ENCODE peak calls at places on chromosome 17, in four cellular contexts. One of them, this sample, is unnamed.
A peak's percentile ranks its signal among the peaks of the same experiment; 100 is the strongest.

GRCh38 chr17:9242497-9242881 is 221.2 kb downstream of the NTN1 start:
- DNase-seq in prostate gland: no peak
- DNase-seq in GM23338: no peak
- DNase-seq in heart right ventricle: no peak
- DNase-seq in this sample: no peak

GRCh38 chr17:30153463-30153862 is 36.8 kb downstream of the NSRP1 start:
- DNase-seq in prostate gland: no peak
- DNase-seq in GM23338: no peak
- DNase-seq in heart right ventricle: no peak
- DNase-seq in this sample: no peak

GRCh38 chr17:60141111-60142018 is 8.4 kb upstream of the CA4 start:
- DNase-seq in prostate gland: no peak
- DNase-seq in GM23338: peak; percentile 50
- DNase-seq in heart right ventricle: no peak
- DNase-seq in this sample: no peak

GRCh38 chr17:8188408-8188839 is 1.6 kb downstream of the BORCS6 start:
- DNase-seq in prostate gland: no peak
- DNase-seq in GM23338: no peak
- DNase-seq in heart right ventricle: no peak
- DNase-seq in this sample: no peak

GRCh38 chr17:48351916-48352332 is 78.1 kb downstream of the SKAP1 start:
- DNase-seq in prostate gland: no peak
- DNase-seq in GM23338: peak; percentile 53
- DNase-seq in heart right ventricle: no peak
- DNase-seq in this sample: peak; percentile 32

GRCh38 chr17:80717661-80718060 is 173.0 kb downstream of the RPTOR start:
- DNase-seq in prostate gland: no peak
- DNase-seq in GM23338: no peak
- DNase-seq in heart right ventricle: no peak
- DNase-seq in this sample: no peak

GRCh38 chr17:59725691-59726090 is 18.2 kb downstream of the VMP1 start:
- DNase-seq in prostate gland: no peak
- DNase-seq in GM23338: no peak
- DNase-seq in heart right ventricle: no peak
- DNase-seq in this sample: no peak

GRCh38 chr17:13550291-13550690 is 51.4 kb downstream of the HS3ST3A1 start:
- DNase-seq in prostate gland: no peak
- DNase-seq in GM23338: no peak
- DNase-seq in heart right ventricle: no peak
- DNase-seq in this sample: no peak

GRCh38 chr17:16932611-16933010 is 39.3 kb downstream of the TNFRSF13B start:
- DNase-seq in prostate gland: no peak
- DNase-seq in GM23338: no peak
- DNase-seq in heart right ventricle: no peak
- DNase-seq in this sample: no peak

GRCh38 chr17:15945493-15946209 is 721 bp downstream of the ADORA2B start:
- DNase-seq in prostate gland: no peak
- DNase-seq in GM23338: peak; percentile 36
- DNase-seq in heart right ventricle: peak; percentile 26
- DNase-seq in this sample: peak; percentile 33

GRCh38 chr17:40015005-40015997 is at the start of gene CSF3:
- DNase-seq in prostate gland: no peak
- DNase-seq in GM23338: no peak
- DNase-seq in heart right ventricle: no peak
- DNase-seq in this sample: no peak

GRCh38 chr17:32491371-32492280 is 4.8 kb downstream of the CDK5R1 start:
- DNase-seq in prostate gland: no peak
- DNase-seq in GM23338: no peak
- DNase-seq in heart right ventricle: no peak
- DNase-seq in this sample: no peak

GRCh38 chr17:70110443-70110880 is 35.4 kb downstream of the KCNJ16 start:
- DNase-seq in prostate gland: no peak
- DNase-seq in GM23338: no peak
- DNase-seq in heart right ventricle: no peak
- DNase-seq in this sample: no peak

GRCh38 chr17:55825213-55825612 is 74.4 kb downstream of the PCTP start:
- DNase-seq in prostate gland: no peak
- DNase-seq in GM23338: peak; percentile 56
- DNase-seq in heart right ventricle: no peak
- DNase-seq in this sample: peak; percentile 16

GRCh38 chr17:4583796-4584124 is 569 bp upstream of the SMTNL2 start:
- DNase-seq in prostate gland: no peak
- DNase-seq in GM23338: peak; percentile 74
- DNase-seq in heart right ventricle: no peak
- DNase-seq in this sample: no peak

GRCh38 chr17:12047977-12048376 is 27.3 kb downstream of the MAP2K4 start:
- DNase-seq in prostate gland: no peak
- DNase-seq in GM23338: no peak
- DNase-seq in heart right ventricle: no peak
- DNase-seq in this sample: no peak

GRCh38 chr17:1125775-1126120 is 54.0 kb downstream of the ABR start:
- DNase-seq in prostate gland: no peak
- DNase-seq in GM23338: no peak
- DNase-seq in heart right ventricle: no peak
- DNase-seq in this sample: no peak

GRCh38 chr17:7668482-7668881 is 17.8 kb downstream of the ATP1B2 start:
- DNase-seq in prostate gland: no peak
- DNase-seq in GM23338: no peak
- DNase-seq in heart right ventricle: no peak
- DNase-seq in this sample: no peak

GRCh38 chr17:60231234-60231633 is 81.5 kb downstream of the CA4 start:
- DNase-seq in prostate gland: no peak
- DNase-seq in GM23338: peak; percentile 30
- DNase-seq in heart right ventricle: no peak
- DNase-seq in this sample: peak; percentile 8

GRCh38 chr17:77287432-77288068 is 146.8 kb downstream of the SEC14L1 start:
- DNase-seq in prostate gland: peak; percentile 87
- DNase-seq in GM23338: peak; percentile 49
- DNase-seq in heart right ventricle: peak; percentile 54
- DNase-seq in this sample: peak; percentile 79

GRCh38 chr17:45200701-45201100 is 21.0 kb upstream of the FMNL1 start:
- DNase-seq in prostate gland: no peak
- DNase-seq in GM23338: peak; percentile 71
- DNase-seq in heart right ventricle: no peak
- DNase-seq in this sample: no peak

GRCh38 chr17:76716834-76717205 is 6.1 kb upstream of the MXRA7 start:
- DNase-seq in prostate gland: no peak
- DNase-seq in GM23338: no peak
- DNase-seq in heart right ventricle: no peak
- DNase-seq in this sample: no peak

GRCh38 chr17:52505601-52506000 is 347.1 kb upstream of the CA10 start:
- DNase-seq in prostate gland: no peak
- DNase-seq in GM23338: no peak
- DNase-seq in heart right ventricle: no peak
- DNase-seq in this sample: peak; percentile 3

GRCh38 chr17:14359251-14359939 is 58.5 kb downstream of the HS3ST3B1 start:
- DNase-seq in prostate gland: no peak
- DNase-seq in GM23338: no peak
- DNase-seq in heart right ventricle: no peak
- DNase-seq in this sample: no peak

GRCh38 chr17:30211371-30211770 is 24.1 kb downstream of the SLC6A4 start:
- DNase-seq in prostate gland: no peak
- DNase-seq in GM23338: no peak
- DNase-seq in heart right ventricle: no peak
- DNase-seq in this sample: no peak

GRCh38 chr17:81040791-81041337 is 5.9 kb downstream of the BAIAP2 start:
- DNase-seq in prostate gland: no peak
- DNase-seq in GM23338: peak; percentile 82
- DNase-seq in heart right ventricle: no peak
- DNase-seq in this sample: no peak

GRCh38 chr17:80655588-80655987 is 111.0 kb downstream of the RPTOR start:
- DNase-seq in prostate gland: no peak
- DNase-seq in GM23338: no peak
- DNase-seq in heart right ventricle: no peak
- DNase-seq in this sample: no peak

GRCh38 chr17:21291357-21291756 is 6.8 kb downstream of the MAP2K3 start:
- DNase-seq in prostate gland: no peak
- DNase-seq in GM23338: no peak
- DNase-seq in heart right ventricle: no peak
- DNase-seq in this sample: no peak

GRCh38 chr17:21287703-21288449 is 3.4 kb downstream of the MAP2K3 start:
- DNase-seq in prostate gland: peak; percentile 94
- DNase-seq in GM23338: no peak
- DNase-seq in heart right ventricle: peak; percentile 95
- DNase-seq in this sample: peak; percentile 91

GRCh38 chr17:21288581-21289017 is 4.1 kb downstream of the MAP2K3 start:
- DNase-seq in prostate gland: no peak
- DNase-seq in GM23338: no peak
- DNase-seq in heart right ventricle: no peak
- DNase-seq in this sample: no peak

GRCh38 chr17:21289902-21290571 is 5.5 kb downstream of the MAP2K3 start:
- DNase-seq in prostate gland: no peak
- DNase-seq in GM23338: no peak
- DNase-seq in heart right ventricle: peak; percentile 83
- DNase-seq in this sample: no peak

DNA sequence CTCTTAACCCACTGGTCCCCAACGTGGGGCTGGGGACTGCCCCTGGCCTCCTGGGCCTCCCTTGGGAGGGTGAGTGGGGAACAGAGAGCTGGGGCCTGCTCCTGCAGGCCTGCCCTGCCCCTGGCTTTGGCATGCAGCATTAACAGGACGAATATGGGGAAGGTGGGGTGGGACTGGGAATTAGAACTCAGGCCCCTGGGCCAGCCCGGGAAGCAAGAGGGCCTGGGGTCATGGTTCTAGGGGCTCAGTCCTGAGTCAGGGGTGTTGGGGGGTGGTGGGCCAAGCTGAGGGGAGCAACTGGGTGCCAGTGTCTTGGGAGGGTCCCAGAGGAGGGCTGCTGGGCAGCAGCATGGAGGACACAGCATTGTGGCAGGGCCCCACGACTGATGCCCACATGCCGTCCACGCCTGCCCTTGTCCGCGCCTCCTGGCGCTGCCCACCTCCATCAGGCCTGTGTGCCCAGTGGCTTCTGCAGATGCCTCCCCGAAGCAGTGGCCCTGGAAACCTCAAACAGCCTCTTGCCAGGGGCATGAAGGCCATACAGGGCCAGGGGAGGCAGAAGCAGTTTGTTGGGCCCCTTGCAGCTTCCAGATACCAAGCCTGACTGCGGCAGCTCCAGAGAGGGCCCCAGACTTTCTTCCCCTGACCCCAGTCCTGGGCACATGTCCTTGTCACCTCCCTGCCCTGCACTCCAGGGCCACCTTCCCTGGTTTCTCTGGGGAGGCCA is 4.8 kb downstream of the MAP2K3 start:
- DNase-seq in prostate gland: no peak
- DNase-seq in GM23338: no peak
- DNase-seq in heart right ventricle: no peak
- DNase-seq in this sample: no peak
- H3K27ac ChIP-seq in prostate gland: no peak overlapping the region
- H3K27ac ChIP-seq in GM23338: no peak overlapping the region
- H3K27ac ChIP-seq in heart right ventricle: peak overlapping the region; percentile 96
- H3K27ac ChIP-seq in this sample: peak overlapping the region; percentile 94

GRCh38 chr17:18851206-18851605 is 6.7 kb upstream of the PRPSAP2 start:
- DNase-seq in prostate gland: no peak
- DNase-seq in GM23338: no peak
- DNase-seq in heart right ventricle: no peak
- DNase-seq in this sample: no peak
- TF ChIP-seq CTCF in prostate gland: no peak
- TF ChIP-seq CTCF in GM23338: peak; percentile 16
- TF ChIP-seq CTCF in heart right ventricle: no peak
- TF ChIP-seq CTCF in this sample: no peak

GRCh38 chr17:50050431-50051032 is 5.4 kb upstream of the ITGA3 start:
- DNase-seq in prostate gland: no peak
- DNase-seq in GM23338: no peak
- DNase-seq in heart right ventricle: no peak
- DNase-seq in this sample: no peak

GRCh38 chr17:50048146-50048720 is 7.7 kb upstream of the ITGA3 start:
- DNase-seq in prostate gland: no peak
- DNase-seq in GM23338: no peak
- DNase-seq in heart right ventricle: no peak
- DNase-seq in this sample: no peak

GRCh38 chr17:50048988-50049387 is 6.9 kb upstream of the ITGA3 start:
- DNase-seq in prostate gland: no peak
- DNase-seq in GM23338: no peak
- DNase-seq in heart right ventricle: no peak
- DNase-seq in this sample: no peak

GRCh38 chr17:50051082-50051576 is 4.8 kb upstream of the ITGA3 start:
- DNase-seq in prostate gland: no peak
- DNase-seq in GM23338: no peak
- DNase-seq in heart right ventricle: no peak
- DNase-seq in this sample: peak; percentile 93

DNA sequence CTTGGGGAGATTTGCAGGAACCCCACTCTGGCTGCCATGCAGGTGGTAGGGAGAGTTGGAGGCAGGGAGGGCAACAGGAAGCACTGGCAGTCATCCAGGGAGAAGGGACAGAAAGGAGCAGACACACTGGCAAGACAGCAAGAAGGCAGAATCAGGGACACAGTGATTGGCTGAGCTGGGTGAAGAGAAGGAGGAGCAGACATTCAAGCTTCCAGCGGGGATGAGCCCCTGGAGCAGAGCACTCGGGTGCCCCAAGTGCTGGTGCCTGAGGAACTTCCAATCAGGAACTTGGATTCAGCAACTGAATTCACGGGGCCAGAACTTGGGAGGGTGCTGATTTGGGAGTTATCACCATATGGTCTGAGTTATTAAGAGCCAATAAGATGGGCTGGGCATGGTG is 6.3 kb upstream of the ITGA3 start:
- DNase-seq in prostate gland: no peak
- DNase-seq in GM23338: no peak
- DNase-seq in heart right ventricle: no peak
- DNase-seq in this sample: no peak
- H3K27ac ChIP-seq in prostate gland: no peak overlapping the region
- H3K27ac ChIP-seq in GM23338: no peak overlapping the region
- H3K27ac ChIP-seq in heart right ventricle: no peak overlapping the region
- H3K27ac ChIP-seq in this sample: peak overlapping the region; percentile 100

DNA sequence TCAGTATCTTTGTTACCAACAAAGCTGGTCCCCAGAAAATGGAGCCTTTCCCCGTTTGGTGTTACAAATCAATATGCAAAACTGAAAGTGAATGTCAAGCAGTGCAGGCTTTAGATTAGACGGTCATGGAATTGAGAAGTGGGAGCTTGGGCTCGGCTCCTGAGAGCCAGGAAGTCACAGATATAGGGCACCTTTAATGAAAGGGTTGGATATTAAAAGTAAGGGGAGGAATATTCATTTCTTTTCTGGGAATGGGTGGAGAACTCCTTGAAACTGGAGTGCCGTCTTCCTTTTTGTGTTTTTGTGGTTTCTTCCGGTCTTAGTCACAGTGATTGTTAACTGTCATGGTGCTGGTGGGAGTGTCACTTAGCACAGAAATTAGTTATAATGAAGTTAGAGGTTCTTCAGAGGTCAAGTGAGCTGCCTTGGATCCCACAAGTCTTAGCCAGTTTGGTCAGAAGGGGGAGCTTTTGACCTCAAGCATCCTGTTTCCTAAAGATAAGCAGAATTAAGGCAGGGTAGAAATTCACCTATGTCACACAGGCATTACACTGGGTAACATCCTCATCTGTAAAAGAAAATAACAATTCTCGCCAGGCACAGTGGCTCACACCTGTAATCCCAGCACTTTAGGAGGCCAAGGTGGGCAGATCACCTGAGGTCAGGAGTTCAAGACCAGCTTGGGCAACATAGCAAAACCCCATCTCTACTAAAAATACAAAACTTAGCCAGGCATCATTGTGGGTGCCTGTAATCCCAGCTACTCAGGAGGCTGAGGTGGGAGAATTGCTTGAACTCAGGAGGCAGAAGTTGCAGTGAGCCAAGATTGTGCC is 9.6 kb upstream of the EIF1 start:
- DNase-seq in prostate gland: no peak
- DNase-seq in GM23338: no peak
- DNase-seq in heart right ventricle: no peak
- DNase-seq in this sample: no peak
- TF ChIP-seq CTCF in prostate gland: no peak
- TF ChIP-seq CTCF in GM23338: peak; percentile 55
- TF ChIP-seq CTCF in heart right ventricle: peak; percentile 55
- TF ChIP-seq CTCF in this sample: no peak

This sample was measured in RWPE1.